ENCODE peak calls at places on chromosomes 2 and 18, in ten cellular contexts. One of them, this sample, is unnamed.

GRCh38 chr2:73370348-73370747 is 15.3 kb upstream of the ALMS1 start:
- DNase-seq in endothelial cell: no peak
- DNase-seq in H9: no peak
- DNase-seq in kidney epithelial cell: no peak
- DNase-seq in AG10803: no peak
- DNase-seq in RWPE1: no peak
- DNase-seq in CD4-positive, alpha-beta T cell: no peak
- DNase-seq in nephron progenitor cell: no peak
- DNase-seq in MCF 10A: no peak
- DNase-seq in heart right ventricle: no peak
- DNase-seq in this sample: no peak

GRCh38 chr2:39934851-39935250 is 155.8 kb upstream of the THUMPD2 start:
- DNase-seq in endothelial cell: no peak
- DNase-seq in H9: no peak
- DNase-seq in kidney epithelial cell: no peak
- DNase-seq in AG10803: no peak
- DNase-seq in RWPE1: no peak
- DNase-seq in CD4-positive, alpha-beta T cell: no peak
- DNase-seq in nephron progenitor cell: no peak
- DNase-seq in MCF 10A: no peak
- DNase-seq in heart right ventricle: no peak
- DNase-seq in this sample: no peak

GRCh38 chr2:199070550-199070949 is 387.2 kb downstream of the SATB2 start:
- DNase-seq in endothelial cell: no peak
- DNase-seq in H9: no peak
- DNase-seq in kidney epithelial cell: no peak
- DNase-seq in AG10803: no peak
- DNase-seq in RWPE1: no peak
- DNase-seq in CD4-positive, alpha-beta T cell: no peak
- DNase-seq in nephron progenitor cell: no peak
- DNase-seq in MCF 10A: no peak
- DNase-seq in heart right ventricle: no peak
- DNase-seq in this sample: no peak

GRCh38 chr18:73918816-73919215 is 228.8 kb downstream of the FBXO15 start:
- DNase-seq in endothelial cell: no peak
- DNase-seq in H9: no peak
- DNase-seq in kidney epithelial cell: no peak
- DNase-seq in AG10803: no peak
- DNase-seq in RWPE1: no peak
- DNase-seq in CD4-positive, alpha-beta T cell: no peak
- DNase-seq in nephron progenitor cell: no peak
- DNase-seq in MCF 10A: no peak
- DNase-seq in heart right ventricle: no peak
- DNase-seq in this sample: no peak

GRCh38 chr2:4898706-4899105 is 793.5 kb upstream of the SOX11 start:
- DNase-seq in endothelial cell: no peak
- DNase-seq in H9: no peak
- DNase-seq in kidney epithelial cell: peak; percentile 54
- DNase-seq in AG10803: no peak
- DNase-seq in RWPE1: peak; percentile 42
- DNase-seq in CD4-positive, alpha-beta T cell: no peak
- DNase-seq in nephron progenitor cell: no peak
- DNase-seq in MCF 10A: peak; percentile 82
- DNase-seq in heart right ventricle: no peak
- DNase-seq in this sample: no peak

GRCh38 chr2:9675369-9676351 is 44.9 kb upstream of the YWHAQ start:
- DNase-seq in endothelial cell: no peak
- DNase-seq in H9: peak; percentile 43
- DNase-seq in kidney epithelial cell: peak; percentile 98
- DNase-seq in AG10803: peak; percentile 96
- DNase-seq in RWPE1: peak; percentile 84
- DNase-seq in CD4-positive, alpha-beta T cell: no peak
- DNase-seq in nephron progenitor cell: peak; percentile 30
- DNase-seq in MCF 10A: peak; percentile 68
- DNase-seq in heart right ventricle: no peak
- DNase-seq in this sample: no peak

GRCh38 chr2:3472966-3473365 is 46.4 kb downstream of the ADI1 start:
- DNase-seq in endothelial cell: no peak
- DNase-seq in H9: no peak
- DNase-seq in kidney epithelial cell: no peak
- DNase-seq in AG10803: no peak
- DNase-seq in RWPE1: no peak
- DNase-seq in CD4-positive, alpha-beta T cell: no peak
- DNase-seq in nephron progenitor cell: no peak
- DNase-seq in MCF 10A: no peak
- DNase-seq in heart right ventricle: no peak
- DNase-seq in this sample: no peak

GRCh38 chr18:69674292-69674877 is 273.3 kb downstream of the CD226 start:
- DNase-seq in endothelial cell: no peak
- DNase-seq in H9: no peak
- DNase-seq in kidney epithelial cell: no peak
- DNase-seq in AG10803: no peak
- DNase-seq in RWPE1: no peak
- DNase-seq in CD4-positive, alpha-beta T cell: no peak
- DNase-seq in nephron progenitor cell: no peak
- DNase-seq in MCF 10A: no peak
- DNase-seq in heart right ventricle: no peak
- DNase-seq in this sample: no peak

GRCh38 chr18:37946324-37946723 is 380.7 kb upstream of the CELF4 start:
- DNase-seq in endothelial cell: no peak
- DNase-seq in H9: no peak
- DNase-seq in kidney epithelial cell: no peak
- DNase-seq in AG10803: no peak
- DNase-seq in RWPE1: no peak
- DNase-seq in CD4-positive, alpha-beta T cell: no peak
- DNase-seq in nephron progenitor cell: no peak
- DNase-seq in MCF 10A: no peak
- DNase-seq in heart right ventricle: no peak
- DNase-seq in this sample: no peak

GRCh38 chr2:165700511-165700910 is 93.5 kb downstream of the GALNT3 start:
- DNase-seq in endothelial cell: no peak
- DNase-seq in H9: peak; percentile 43
- DNase-seq in kidney epithelial cell: no peak
- DNase-seq in AG10803: no peak
- DNase-seq in RWPE1: no peak
- DNase-seq in CD4-positive, alpha-beta T cell: no peak
- DNase-seq in nephron progenitor cell: peak; percentile 13
- DNase-seq in MCF 10A: no peak
- DNase-seq in heart right ventricle: no peak
- DNase-seq in this sample: no peak

GRCh38 chr2:216691210-216691741 is 4.1 kb downstream of the IGFBP5 start:
- DNase-seq in endothelial cell: no peak
- DNase-seq in H9: peak; percentile 77
- DNase-seq in kidney epithelial cell: no peak
- DNase-seq in AG10803: peak; percentile 77
- DNase-seq in RWPE1: peak; percentile 67
- DNase-seq in CD4-positive, alpha-beta T cell: no peak
- DNase-seq in nephron progenitor cell: peak; percentile 59
- DNase-seq in MCF 10A: peak; percentile 54
- DNase-seq in heart right ventricle: peak; percentile 93
- DNase-seq in this sample: no peak

GRCh38 chr2:39696838-39697237 is 31.1 kb downstream of the TMEM178A start:
- DNase-seq in endothelial cell: no peak
- DNase-seq in H9: no peak
- DNase-seq in kidney epithelial cell: peak; percentile 47
- DNase-seq in AG10803: peak; percentile 78
- DNase-seq in RWPE1: peak; percentile 14
- DNase-seq in CD4-positive, alpha-beta T cell: no peak
- DNase-seq in nephron progenitor cell: no peak
- DNase-seq in MCF 10A: peak; percentile 25
- DNase-seq in heart right ventricle: peak; percentile 12
- DNase-seq in this sample: no peak

GRCh38 chr2:191148766-191149165 is 2.0 kb downstream of the STAT4 start:
- DNase-seq in endothelial cell: no peak
- DNase-seq in H9: no peak
- DNase-seq in kidney epithelial cell: no peak
- DNase-seq in AG10803: no peak
- DNase-seq in RWPE1: no peak
- DNase-seq in CD4-positive, alpha-beta T cell: no peak
- DNase-seq in nephron progenitor cell: no peak
- DNase-seq in MCF 10A: no peak
- DNase-seq in heart right ventricle: no peak
- DNase-seq in this sample: no peak

GRCh38 chr18:12531747-12532146 is 124.0 kb downstream of the PRELID3A start:
- DNase-seq in endothelial cell: no peak
- DNase-seq in H9: no peak
- DNase-seq in kidney epithelial cell: no peak
- DNase-seq in AG10803: no peak
- DNase-seq in RWPE1: no peak
- DNase-seq in CD4-positive, alpha-beta T cell: no peak
- DNase-seq in nephron progenitor cell: no peak
- DNase-seq in MCF 10A: peak; percentile 30
- DNase-seq in heart right ventricle: no peak
- DNase-seq in this sample: no peak
- TF ChIP-seq CTCF in endothelial cell: no peak
- TF ChIP-seq CTCF in H9: peak; percentile 22
- TF ChIP-seq CTCF in kidney epithelial cell: no peak
- TF ChIP-seq CTCF in AG10803: no peak
- TF ChIP-seq CTCF in RWPE1: no peak
- TF ChIP-seq CTCF in CD4-positive, alpha-beta T cell: no peak
- TF ChIP-seq CTCF in nephron progenitor cell: no peak
- TF ChIP-seq CTCF in MCF 10A: no peak
- TF ChIP-seq CTCF in heart right ventricle: no peak
- TF ChIP-seq CTCF in this sample: peak; percentile 26

GRCh38 chr18:24111936-24112335 is 26.9 kb upstream of the CABYR start:
- DNase-seq in endothelial cell: no peak
- DNase-seq in H9: no peak
- DNase-seq in kidney epithelial cell: no peak
- DNase-seq in AG10803: no peak
- DNase-seq in RWPE1: no peak
- DNase-seq in CD4-positive, alpha-beta T cell: no peak
- DNase-seq in nephron progenitor cell: no peak
- DNase-seq in MCF 10A: no peak
- DNase-seq in heart right ventricle: no peak
- DNase-seq in this sample: no peak
- TF ChIP-seq CTCF in endothelial cell: no peak
- TF ChIP-seq CTCF in H9: peak; percentile 36
- TF ChIP-seq CTCF in kidney epithelial cell: no peak
- TF ChIP-seq CTCF in AG10803: no peak
- TF ChIP-seq CTCF in RWPE1: no peak
- TF ChIP-seq CTCF in CD4-positive, alpha-beta T cell: no peak
- TF ChIP-seq CTCF in nephron progenitor cell: no peak
- TF ChIP-seq CTCF in MCF 10A: no peak
- TF ChIP-seq CTCF in heart right ventricle: no peak
- TF ChIP-seq CTCF in this sample: no peak

DNA sequence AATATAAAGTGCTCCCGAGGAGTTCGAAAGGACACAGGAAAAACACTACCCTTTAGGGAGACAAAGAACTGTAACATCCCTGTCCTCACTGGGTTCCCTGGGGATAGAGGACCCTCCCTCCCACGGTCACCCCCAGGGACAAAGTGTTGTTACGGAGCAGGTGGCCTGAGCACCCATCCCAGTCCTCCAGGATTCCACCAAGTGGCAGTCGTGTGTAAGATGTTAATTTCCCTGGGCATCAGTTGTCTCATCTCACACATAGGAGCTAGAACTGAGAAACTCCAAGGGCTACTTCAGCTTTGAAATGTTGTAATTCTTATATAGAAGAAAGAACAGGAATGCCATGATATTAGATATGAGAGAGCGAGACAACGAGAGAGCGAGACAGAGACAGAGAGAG is 137.7 kb downstream of the ALK start:
- DNase-seq in endothelial cell: no peak
- DNase-seq in H9: no peak
- DNase-seq in kidney epithelial cell: no peak
- DNase-seq in AG10803: no peak
- DNase-seq in RWPE1: no peak
- DNase-seq in CD4-positive, alpha-beta T cell: no peak
- DNase-seq in nephron progenitor cell: no peak
- DNase-seq in MCF 10A: no peak
- DNase-seq in heart right ventricle: no peak
- DNase-seq in this sample: no peak
- TF ChIP-seq CTCF in endothelial cell: no peak
- TF ChIP-seq CTCF in H9: peak; percentile 25
- TF ChIP-seq CTCF in kidney epithelial cell: no peak
- TF ChIP-seq CTCF in AG10803: no peak
- TF ChIP-seq CTCF in RWPE1: no peak
- TF ChIP-seq CTCF in CD4-positive, alpha-beta T cell: no peak
- TF ChIP-seq CTCF in nephron progenitor cell: no peak
- TF ChIP-seq CTCF in MCF 10A: no peak
- TF ChIP-seq CTCF in heart right ventricle: no peak
- TF ChIP-seq CTCF in this sample: no peak

GRCh38 chr2:85022232-85022631 is 51.3 kb downstream of the KCMF1 start:
- DNase-seq in endothelial cell: no peak
- DNase-seq in H9: no peak
- DNase-seq in kidney epithelial cell: no peak
- DNase-seq in AG10803: no peak
- DNase-seq in RWPE1: no peak
- DNase-seq in CD4-positive, alpha-beta T cell: no peak
- DNase-seq in nephron progenitor cell: no peak
- DNase-seq in MCF 10A: no peak
- DNase-seq in heart right ventricle: no peak
- DNase-seq in this sample: no peak

GRCh38 chr2:85015653-85016360 is 44.8 kb downstream of the KCMF1 start:
- DNase-seq in endothelial cell: no peak
- DNase-seq in H9: no peak
- DNase-seq in kidney epithelial cell: no peak
- DNase-seq in AG10803: peak; percentile 36
- DNase-seq in RWPE1: no peak
- DNase-seq in CD4-positive, alpha-beta T cell: no peak
- DNase-seq in nephron progenitor cell: no peak
- DNase-seq in MCF 10A: no peak
- DNase-seq in heart right ventricle: no peak
- DNase-seq in this sample: no peak

GRCh38 chr2:85017436-85018048 is 46.6 kb downstream of the KCMF1 start:
- DNase-seq in endothelial cell: no peak
- DNase-seq in H9: no peak
- DNase-seq in kidney epithelial cell: no peak
- DNase-seq in AG10803: no peak
- DNase-seq in RWPE1: no peak
- DNase-seq in CD4-positive, alpha-beta T cell: no peak
- DNase-seq in nephron progenitor cell: no peak
- DNase-seq in MCF 10A: no peak
- DNase-seq in heart right ventricle: no peak
- DNase-seq in this sample: no peak

GRCh38 chr2:85019121-85019520 is 48.2 kb downstream of the KCMF1 start:
- DNase-seq in endothelial cell: no peak
- DNase-seq in H9: no peak
- DNase-seq in kidney epithelial cell: peak; percentile 26
- DNase-seq in AG10803: no peak
- DNase-seq in RWPE1: no peak
- DNase-seq in CD4-positive, alpha-beta T cell: no peak
- DNase-seq in nephron progenitor cell: no peak
- DNase-seq in MCF 10A: no peak
- DNase-seq in heart right ventricle: no peak
- DNase-seq in this sample: no peak

DNA sequence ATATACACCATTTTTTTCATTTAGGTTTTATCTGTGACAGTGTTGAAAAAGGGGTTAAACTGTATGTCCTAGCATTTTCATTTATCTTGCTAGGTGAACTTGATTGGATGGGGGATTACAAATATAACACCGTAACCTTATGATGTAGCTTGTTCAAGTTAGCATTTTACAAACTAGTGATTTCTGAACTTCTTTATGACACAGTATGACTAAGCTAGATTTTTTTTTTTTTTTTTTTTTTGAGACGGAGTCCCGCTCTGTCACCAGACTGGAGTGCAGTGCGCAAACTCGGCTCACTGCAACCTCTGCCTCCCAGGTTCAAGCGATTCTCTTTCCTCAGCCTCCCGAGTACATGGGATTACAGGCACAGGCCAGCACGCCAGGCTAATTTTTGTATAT is 47.1 kb downstream of the KCMF1 start:
- DNase-seq in endothelial cell: no peak
- DNase-seq in H9: no peak
- DNase-seq in kidney epithelial cell: no peak
- DNase-seq in AG10803: no peak
- DNase-seq in RWPE1: no peak
- DNase-seq in CD4-positive, alpha-beta T cell: no peak
- DNase-seq in nephron progenitor cell: no peak
- DNase-seq in MCF 10A: no peak
- DNase-seq in heart right ventricle: no peak
- DNase-seq in this sample: no peak
- TF ChIP-seq CTCF in endothelial cell: no peak
- TF ChIP-seq CTCF in H9: peak; percentile 20
- TF ChIP-seq CTCF in kidney epithelial cell: no peak
- TF ChIP-seq CTCF in AG10803: no peak
- TF ChIP-seq CTCF in RWPE1: no peak
- TF ChIP-seq CTCF in CD4-positive, alpha-beta T cell: no peak
- TF ChIP-seq CTCF in nephron progenitor cell: no peak
- TF ChIP-seq CTCF in MCF 10A: no peak
- TF ChIP-seq CTCF in heart right ventricle: no peak
- TF ChIP-seq CTCF in this sample: peak; percentile 59

This sample was measured in chondrocyte.